ENCODE peak calls at places on chromosomes 12 and 14, in four cellular contexts. W is hepatocyte, U is uterus, T is stomach. P is an unnamed sample. For H3K36me3, the result is how much of the 10 kb centered on the place peaks cover.

GRCh38 chr12:19410211-19410610 is 29.1 kb upstream of the AEBP2 start:
- DNase-seq in W (no peak), U (no peak), T (no peak), P (no peak)

GRCh38 chr14:42185718-42186117 is 579.0 kb downstream of the LRFN5 start:
- DNase-seq in W (no peak), U (no peak), T (no peak), P (no peak)

GRCh38 chr12:22600226-22600625 is 24.7 kb upstream of the ETNK1 start:
- DNase-seq in W (peak), U (no peak), T (no peak), P (no peak)

GRCh38 chr14:88424573-88424972 is 39.1 kb downstream of the SPATA7 start:
- DNase-seq in W (no peak), U (no peak), T (no peak), P (no peak)

GRCh38 chr12:58395470-58395869 is 454.1 kb downstream of the ATP23 start:
- DNase-seq in W (no peak), U (no peak), T (no peak), P (no peak)

GRCh38 chr14:70201994-70202393 is 13.2 kb upstream of the SLC8A3 start:
- DNase-seq in W (no peak), U (no peak), T (no peak), P (no peak)

GRCh38 chr12:43453761-43454160 is 98.2 kb downstream of the ADAMTS20 start:
- DNase-seq in W (no peak), U (no peak), T (no peak), P (no peak)

GRCh38 chr14:106635569-106635968 is 1109.2 kb downstream of the TMEM121 start:
- DNase-seq in W (no peak), U (no peak), T (no peak), P (no peak)

GRCh38 chr14:36333106-36333505 is 12.7 kb upstream of the MBIP start:
- DNase-seq in W (no peak), U (no peak), T (no peak), P (no peak)

GRCh38 chr12:7322599-7322998 is 18.7 kb downstream of the ACSM4 start:
- DNase-seq in W (no peak), U (no peak), T (no peak), P (no peak)

GRCh38 chr12:8038659-8039114 is 6.2 kb downstream of the FOXJ2 start:
- DNase-seq in W (peak), U (peak), T (peak), P (peak)

GRCh38 chr14:64979336-64980074 is 7.2 kb upstream of the FNTB start:
- DNase-seq in W (peak), U (no peak), T (no peak), P (no peak)

GRCh38 chr12:119410396-119410795 is 75.9 kb downstream of the CCDC60 start:
- DNase-seq in W (no peak), U (no peak), T (no peak), P (no peak)

GRCh38 chr12:49296836-49297694 is 2.1 kb downstream of the PRPH start:
- DNase-seq in W (peak), U (no peak), T (peak), P (peak)

GRCh38 chr12:111434680-111435338 is 29.1 kb downstream of the SH2B3 start:
- DNase-seq in W (peak), U (peak), T (no peak), P (peak)

DNA sequence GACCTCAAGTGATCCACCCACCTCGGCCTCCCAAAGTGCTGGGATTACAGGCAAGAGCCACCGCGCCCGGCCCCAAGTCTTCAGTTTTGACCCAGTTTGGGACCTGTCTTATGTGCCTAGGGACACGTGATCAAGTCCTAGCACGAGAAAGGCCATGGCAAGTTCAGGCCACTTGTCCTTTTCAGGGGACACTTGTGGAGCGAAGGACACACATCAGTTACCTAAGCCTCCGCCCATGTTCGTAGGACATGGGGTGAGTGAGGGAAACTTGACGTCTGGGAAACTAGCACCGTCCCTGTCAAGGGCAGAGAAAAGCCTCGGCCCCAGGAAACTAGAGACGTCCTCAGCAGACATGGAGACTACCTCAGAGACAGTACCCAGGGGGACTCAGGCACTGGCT is 60.7 kb downstream of the KDM2B start:
- DNase-seq in W (no peak), U (no peak), T (no peak), P (no peak)
- H3K36me3 ChIP-seq in W (under half), U (under half), T (under half), P (under half)

GRCh38 chr14:73955674-73956073 is 5.6 kb downstream of the COQ6 start:
- DNase-seq in W (no peak), U (no peak), T (no peak), P (no peak)

GRCh38 chr14:73961192-73961591 is 11.1 kb downstream of the COQ6 start:
- DNase-seq in W (no peak), U (no peak), T (no peak), P (no peak)

GRCh38 chr14:73953731-73954130 is 3.6 kb downstream of the COQ6 start:
- DNase-seq in W (no peak), U (no peak), T (no peak), P (no peak)

DNA sequence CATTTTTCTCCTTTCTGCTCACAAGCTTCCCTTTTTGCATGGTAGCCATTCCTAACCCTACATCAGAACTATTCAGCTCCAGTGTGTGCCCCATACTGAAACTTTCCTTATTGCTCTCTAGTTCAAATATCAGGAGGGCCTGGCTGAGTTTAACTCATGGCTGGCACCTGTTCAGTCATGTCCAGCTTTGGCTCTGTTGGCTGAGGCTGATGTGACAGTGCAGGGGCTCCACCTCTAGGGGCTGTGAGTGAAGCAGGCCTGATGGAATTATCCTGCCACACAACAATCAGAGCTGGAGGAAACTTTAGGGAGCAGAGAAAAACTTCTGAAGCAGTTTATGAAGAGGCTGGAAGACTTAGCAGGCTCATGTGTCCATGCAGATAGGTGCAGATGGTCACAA is 8.5 kb downstream of the COQ6 start:
- DNase-seq in W (no peak), U (no peak), T (no peak), P (no peak)
- H3K36me3 ChIP-seq in W (under half), U (under half), T (half or more), P (under half)

DNA sequence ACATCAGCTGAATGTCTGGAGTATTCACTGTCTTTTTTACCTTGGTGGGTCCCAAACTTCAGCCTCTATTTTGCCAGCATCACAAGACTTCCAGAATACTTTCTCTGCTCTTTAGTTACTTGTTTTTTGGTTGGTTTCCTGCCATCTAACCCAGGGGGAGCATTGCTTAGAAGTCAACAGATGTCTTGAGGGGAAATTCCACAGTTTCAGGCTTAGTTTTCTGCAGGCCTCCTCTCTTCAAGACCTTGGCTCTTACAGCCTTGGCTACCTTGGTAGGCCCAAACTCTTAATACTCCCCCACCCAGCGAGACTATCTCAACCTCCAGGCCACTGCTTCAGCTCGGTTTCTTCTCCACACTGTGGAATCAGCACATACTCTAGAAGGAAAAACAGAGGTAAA is 41.7 kb downstream of the NEDD1 start:
- DNase-seq in W (no peak), U (no peak), T (no peak), P (no peak)
- H3K36me3 ChIP-seq in W (under half), U (under half), T (half or more), P (under half)

GRCh38 chr12:108807476-108807875 is 49.9 kb downstream of the SSH1 start:
- DNase-seq in W (no peak), U (no peak), T (no peak), P (no peak)
- H3K36me3 ChIP-seq in W (under half), U (under half), T (half or more), P (under half)

GRCh38 chr12:129001-129400 is 62.4 kb downstream of the IQSEC3 start:
- DNase-seq in W (no peak), U (no peak), T (no peak), P (no peak)
- H3K36me3 ChIP-seq in W (under half), U (under half), T (under half), P (under half)

GRCh38 chr12:57157588-57158173 is 10.3 kb upstream of the LRP1-AS start:
- DNase-seq in W (no peak), U (no peak), T (no peak), P (no peak)
- H3K36me3 ChIP-seq in W (under half), U (under half), T (half or more), P (under half)

DNA sequence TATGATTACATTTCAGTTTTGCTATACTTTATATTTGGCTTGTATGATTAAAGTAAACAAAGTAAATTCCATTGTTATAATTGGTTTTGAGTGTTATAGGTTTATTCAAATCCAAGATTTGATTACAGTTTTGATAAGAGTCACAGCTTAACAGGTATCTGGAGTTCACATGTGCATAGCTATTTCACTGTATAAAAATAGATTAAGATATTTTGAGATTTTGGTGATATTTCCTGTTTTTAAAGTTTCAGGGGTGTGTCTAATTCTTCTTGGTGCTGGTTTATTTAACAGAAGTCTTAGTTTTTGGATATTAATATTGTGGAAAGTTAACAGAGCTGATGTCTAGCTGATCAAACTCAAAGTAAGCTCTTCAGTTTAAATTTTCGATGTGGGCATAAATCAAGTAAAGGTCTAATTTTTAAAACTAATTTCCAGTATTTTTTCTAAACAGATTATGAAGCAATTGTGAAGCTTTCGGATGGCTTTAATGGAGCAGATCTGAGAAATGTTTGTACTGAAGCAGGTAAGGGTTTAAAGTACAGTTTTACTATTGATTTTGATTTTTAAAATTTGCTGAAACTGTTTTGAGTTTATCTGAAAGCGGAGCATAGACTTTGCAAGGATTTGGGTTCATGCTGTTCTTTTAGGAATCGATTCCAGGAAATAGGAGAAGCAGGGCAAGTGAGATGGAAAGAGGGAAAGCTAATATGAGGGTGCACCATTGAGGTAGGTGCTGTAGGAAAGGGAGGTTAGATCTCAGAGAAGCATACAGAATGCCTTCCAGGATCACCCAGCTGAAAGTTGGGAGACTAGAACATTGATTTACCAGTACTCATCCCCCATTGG is 6.2 kb upstream of the STYX start:
- DNase-seq in W (no peak), U (no peak), T (no peak), P (no peak)
- H3K36me3 ChIP-seq in W (under half), U (under half), T (half or more), P (under half)

GRCh38 chr12:69585189-69586062 is at the start of gene CCT2:
- DNase-seq in W (peak), U (peak), T (peak), P (peak)
- H3K36me3 ChIP-seq in W (under half), U (under half), T (under half), P (under half)

GRCh38 chr12:47226199-47226598 is 146.4 kb upstream of the AMIGO2 start:
- DNase-seq in W (no peak), U (no peak), T (no peak), P (no peak)
- H3K36me3 ChIP-seq in W (under half), U (under half), T (under half), P (under half)

DNA sequence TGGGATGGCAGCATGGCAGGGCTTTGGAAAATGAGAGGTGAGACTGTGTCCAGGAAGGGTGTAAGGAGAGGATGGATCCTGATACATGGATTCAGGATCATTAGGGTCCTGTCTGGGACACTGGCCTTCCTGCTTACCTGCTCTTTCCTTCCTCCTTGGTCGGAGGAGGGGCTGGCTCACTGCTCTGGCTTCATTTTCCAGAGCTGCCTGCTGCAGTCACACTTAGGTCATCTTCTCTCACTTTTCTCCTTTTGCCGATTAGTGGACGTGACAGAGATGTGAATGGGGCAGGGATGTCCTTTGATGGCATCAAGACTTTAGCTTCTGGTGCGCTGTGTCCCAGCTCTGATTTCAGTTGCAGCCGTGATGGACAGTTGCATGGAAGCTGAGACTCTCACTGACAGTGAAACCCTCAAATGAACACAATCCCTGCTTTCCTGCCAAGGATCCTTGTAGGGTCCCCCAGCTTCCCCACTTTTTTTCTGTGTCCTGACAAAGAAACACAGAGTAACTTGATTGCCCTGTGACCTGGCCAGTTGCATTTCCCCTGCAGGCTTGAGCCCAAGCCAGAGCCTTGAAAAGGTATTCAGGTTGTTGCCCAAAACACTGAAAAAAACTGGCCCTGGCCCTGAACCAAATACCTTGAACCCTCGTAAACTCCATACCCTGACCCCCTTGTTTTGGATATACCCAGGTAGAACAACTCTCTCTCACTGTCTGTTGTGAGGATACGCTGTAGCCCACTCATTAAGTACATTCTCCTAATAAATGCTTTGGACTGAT is 756 bp upstream of the CIDEB start:
- DNase-seq in W (no peak), U (no peak), T (no peak), P (no peak)
- H3K36me3 ChIP-seq in W (under half), U (under half), T (under half), P (under half)